ENCODE peak calls at places on chromosomes 12 and 14, in five cellular contexts. L, I, Q, M and K are unnamed samples. For H3K4me1, the result is how much of the 10 kb centered on the place peaks cover.

GRCh38 chr14:95300002-95300696 is 19.6 kb downstream of the CLMN start:
- DNase-seq in M (no peak), Q (no peak), L (no peak), I (no peak), K (no peak)

GRCh38 chr12:100075598-100075997 is 67.1 kb downstream of the BLTP3B start:
- DNase-seq in Q (no peak), I (no peak), L (no peak), M (no peak), K (no peak)

GRCh38 chr12:77847665-77848431 is 17.2 kb downstream of the NAV3 start:
- DNase-seq in L (no peak), Q (no peak), I (no peak), M (no peak), K (no peak)

GRCh38 chr12:67091678-67092077 is 177.5 kb upstream of the CAND1 start:
- DNase-seq in M (no peak), I (no peak), L (no peak), Q (no peak), K (no peak)

GRCh38 chr12:904010-904414 is 45.5 kb downstream of the RAD52 start:
- DNase-seq in M (no peak), Q (no peak), L (no peak), I (no peak), K (no peak)

GRCh38 chr14:92677087-92677668 is 71.2 kb downstream of the LGMN start:
- DNase-seq in M (no peak), I (no peak), L (no peak), Q (peak), K (no peak)

GRCh38 chr12:20024194-20024593 is 344.1 kb upstream of the PDE3A start:
- DNase-seq in M (no peak), I (no peak), Q (no peak), L (no peak), K (no peak)

GRCh38 chr12:131917711-131918306 is 11.3 kb upstream of the PUS1 start:
- DNase-seq in M (no peak), L (no peak), I (no peak), Q (no peak), K (no peak)

GRCh38 chr14:104681689-104682074 is 7.7 kb upstream of the INF2 start:
- DNase-seq in L (no peak), Q (peak), I (peak), M (no peak), K (no peak)
- H3K4me1 ChIP-seq in L (half or more), Q (under half), I (half or more), M (half or more), K (half or more)

DNA sequence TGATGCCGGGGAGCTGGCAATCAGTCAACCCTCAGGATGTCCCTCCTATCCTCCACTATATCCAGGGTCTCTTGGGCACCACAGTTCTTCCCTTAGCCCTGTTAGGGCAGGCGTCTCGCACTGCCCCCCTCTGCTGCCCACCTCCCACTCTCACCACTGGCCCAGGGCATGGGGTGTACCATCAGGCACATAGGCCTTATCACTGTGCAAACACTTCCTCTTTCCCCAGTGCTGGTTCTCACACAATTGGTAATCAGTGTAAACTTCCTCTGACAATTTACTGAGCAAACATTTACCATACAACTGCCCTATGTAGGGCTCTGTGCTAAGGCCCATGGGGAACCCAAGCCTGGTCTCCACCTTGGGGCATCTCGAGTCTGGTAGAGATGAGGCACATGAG is 20.1 kb upstream of the TMED10 start:
- DNase-seq in Q (no peak), I (peak), L (no peak), M (no peak), K (no peak)
- TF ChIP-seq POLR2AphosphoS5 in Q (no peak), I (peak), L (no peak), M (no peak), K (no peak)

DNA sequence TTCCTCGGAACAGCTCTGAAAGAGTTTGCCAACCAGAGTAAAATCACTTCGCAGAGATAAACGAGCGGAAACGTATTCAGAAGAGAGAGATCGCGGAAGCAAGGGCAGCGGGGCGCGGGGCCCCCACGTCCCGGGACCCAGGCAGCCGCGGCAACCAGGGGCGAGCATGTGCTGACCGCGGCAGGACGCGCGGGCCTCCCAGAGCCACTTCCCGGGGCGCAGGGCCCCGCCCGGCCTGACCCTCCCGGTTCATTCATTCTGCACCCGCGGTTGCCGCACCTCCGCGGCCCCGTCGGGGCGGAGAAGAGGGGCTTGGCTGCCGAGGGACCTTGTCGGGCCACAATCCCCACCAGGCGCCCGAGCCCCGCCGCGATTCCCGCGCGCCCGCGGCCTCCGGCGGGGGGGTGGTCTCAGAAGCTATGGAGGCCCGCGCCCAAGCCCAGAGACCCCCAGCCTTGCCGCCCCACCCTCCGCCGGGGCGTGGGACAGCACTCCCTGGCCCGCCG is 583 bp downstream of the UBE2N start:
- DNase-seq in L (no peak), M (no peak), Q (peak), I (peak), K (no peak)
- H3K4me1 ChIP-seq in L (half or more), M (under half), Q (under half), I (under half), K (half or more)

GRCh38 chr14:35338731-35339405 is 46.7 kb downstream of the PSMA6 start:
- DNase-seq in M (no peak), L (no peak), I (no peak), Q (no peak), K (no peak)

GRCh38 chr14:35337557-35338255 is 45.5 kb downstream of the PSMA6 start:
- DNase-seq in Q (no peak), M (no peak), L (no peak), I (no peak), K (no peak)

GRCh38 chr14:35340616-35341453 is 48.7 kb downstream of the PSMA6 start:
- DNase-seq in Q (no peak), L (no peak), M (no peak), I (no peak), K (no peak)

GRCh38 chr14:35341454-35342159 is 49.4 kb downstream of the PSMA6 start:
- DNase-seq in Q (peak), I (peak), L (peak), M (no peak), K (no peak)

DNA sequence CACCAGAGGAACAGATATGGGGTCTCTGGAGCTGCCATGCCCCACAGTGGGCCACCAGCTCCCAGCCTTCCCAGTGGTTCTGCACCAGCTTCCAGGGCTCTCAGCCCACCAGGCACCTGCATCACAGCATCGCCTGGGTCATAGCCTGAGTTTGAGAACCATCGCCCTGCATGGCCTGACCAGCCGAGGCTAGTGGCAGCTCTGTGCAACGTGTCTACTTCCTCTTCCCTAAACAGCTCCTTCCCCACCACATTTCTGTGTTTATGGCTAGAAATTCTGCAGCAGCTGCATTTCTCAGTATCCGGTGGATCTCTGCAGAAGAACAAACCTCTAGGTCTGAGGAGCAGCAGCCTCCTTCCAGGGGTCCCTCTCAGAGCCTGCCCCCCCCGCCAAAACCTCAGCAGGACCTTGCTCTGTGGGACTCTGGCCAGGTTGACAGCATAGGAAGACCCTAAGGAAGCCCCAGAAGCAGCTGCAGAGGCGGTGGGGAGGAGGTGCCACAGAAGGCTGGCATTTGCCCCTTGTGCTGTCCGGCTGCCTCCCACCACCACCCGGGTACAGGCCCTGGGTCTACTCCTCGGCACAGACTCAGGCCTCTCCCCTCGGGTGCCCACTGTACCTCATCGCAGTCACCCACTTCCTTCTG is 47.7 kb downstream of the PSMA6 start:
- DNase-seq in M (no peak), L (no peak), I (no peak), Q (peak), K (no peak)
- TF ChIP-seq POLR2AphosphoS5 in M (no peak), L (no peak), I (no peak), Q (peak), K (no peak)

DNA sequence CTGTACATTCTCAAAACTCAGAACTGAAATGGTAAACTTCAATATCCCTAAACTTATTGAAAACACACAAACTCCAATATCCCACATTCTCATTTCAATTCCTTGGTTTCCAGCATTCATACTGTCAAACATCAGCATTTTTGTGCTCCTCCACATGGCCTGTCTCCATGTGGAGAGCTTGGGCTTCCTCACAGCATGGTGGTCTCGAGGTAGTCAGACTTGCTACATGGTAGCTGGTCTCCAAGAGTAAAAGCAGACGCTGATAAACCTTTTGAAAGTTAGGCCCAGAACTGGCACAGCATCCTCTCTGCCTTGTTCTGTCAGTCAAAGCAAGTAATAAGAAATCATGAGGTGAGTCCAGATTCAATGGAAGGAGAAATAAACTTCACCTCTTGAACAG is 70.5 kb downstream of the VCPKMT start:
- DNase-seq in L (no peak), Q (no peak), M (no peak), I (no peak), K (no peak)
- H3K4me1 ChIP-seq in L (under half), Q (under half), M (under half), I (half or more), K (under half)

GRCh38 chr14:21203470-21204166 is 47.8 kb upstream of the OR5AU1 start:
- DNase-seq in Q (no peak), L (no peak), M (no peak), I (no peak), K (no peak)

GRCh38 chr14:21206753-21207684 is 51.2 kb upstream of the OR5AU1 start:
- DNase-seq in Q (no peak), I (no peak), L (no peak), M (no peak), K (no peak)

GRCh38 chr14:21205026-21205677 is 49.3 kb upstream of the OR5AU1 start:
- DNase-seq in L (no peak), I (no peak), Q (no peak), M (no peak), K (no peak)

GRCh38 chr14:21204167-21205025 is 48.5 kb upstream of the OR5AU1 start:
- DNase-seq in I (no peak), L (no peak), M (no peak), Q (no peak), K (no peak)

GRCh38 chr14:21205678-21206581 is 50.1 kb upstream of the OR5AU1 start:
- DNase-seq in I (no peak), L (no peak), Q (no peak), M (no peak), K (no peak)
- TF ChIP-seq POLR2AphosphoS5 in I (no peak), L (no peak), Q (no peak), M (peak), K (no peak)

GRCh38 chr14:74404435-74404834 is 21.6 kb downstream of the SYNDIG1L start:
- DNase-seq in L (no peak), Q (no peak), I (no peak), M (no peak), K (no peak)
- H3K4me1 ChIP-seq in L (under half), Q (under half), I (under half), M (under half), K (under half)